ENCODE peak calls at places on chromosomes 2 and 18, in eight cellular contexts. V is nephron progenitor cell, K is hepatocyte, C is choroid plexus epithelial cell, H is adrenal gland, U is fibroblast of pulmonary artery, J is GM23338, A is foreskin fibroblast. Q is an unnamed sample.

GRCh38 chr18:44474067-44474411 is 206.6 kb upstream of the SETBP1 start:
- DNase-seq in U (no peak), J (no peak), K (no peak), V (no peak), A (no peak), H (no peak), C (no peak), Q (no peak)

GRCh38 chr2:142989276-142990204 is 112.1 kb downstream of the KYNU start:
- DNase-seq in K (peak; percentile 56), U (peak; percentile 72), V (no peak), C (peak; percentile 78), H (no peak), J (peak; percentile 57), A (no peak), Q (no peak)

GRCh38 chr2:42205337-42205736 is 36.2 kb downstream of the EML4 start:
- DNase-seq in V (no peak), K (no peak), C (no peak), A (no peak), U (no peak), H (no peak), J (no peak), Q (no peak)

GRCh38 chr2:174492963-174493431 is 6.2 kb upstream of the GPR155 start:
- DNase-seq in J (no peak), H (no peak), V (no peak), C (peak; percentile 6), A (no peak), K (no peak), U (no peak), Q (no peak)

GRCh38 chr2:213609570-213610170 is 325.4 kb downstream of the SPAG16 start:
- DNase-seq in C (no peak), U (no peak), V (no peak), H (no peak), J (no peak), K (no peak), A (no peak), Q (no peak)

GRCh38 chr2:42622943-42623676 is 54.7 kb downstream of the MTA3 start:
- DNase-seq in C (peak; percentile 37), K (no peak), H (no peak), V (no peak), U (no peak), A (no peak), J (peak; percentile 68), Q (no peak)

GRCh38 chr2:6828299-6828584 is 37.5 kb downstream of the CMPK2 start:
- DNase-seq in J (peak; percentile 65), U (peak; percentile 50), A (no peak), H (no peak), C (peak; percentile 79), K (peak; percentile 66), V (no peak), Q (no peak)

GRCh38 chr18:35983818-35984217 is 11.3 kb downstream of the RMP24 start:
- DNase-seq in K (no peak), C (peak; percentile 16), H (no peak), J (no peak), A (peak; percentile 76), V (no peak), U (no peak), Q (no peak)

DNA sequence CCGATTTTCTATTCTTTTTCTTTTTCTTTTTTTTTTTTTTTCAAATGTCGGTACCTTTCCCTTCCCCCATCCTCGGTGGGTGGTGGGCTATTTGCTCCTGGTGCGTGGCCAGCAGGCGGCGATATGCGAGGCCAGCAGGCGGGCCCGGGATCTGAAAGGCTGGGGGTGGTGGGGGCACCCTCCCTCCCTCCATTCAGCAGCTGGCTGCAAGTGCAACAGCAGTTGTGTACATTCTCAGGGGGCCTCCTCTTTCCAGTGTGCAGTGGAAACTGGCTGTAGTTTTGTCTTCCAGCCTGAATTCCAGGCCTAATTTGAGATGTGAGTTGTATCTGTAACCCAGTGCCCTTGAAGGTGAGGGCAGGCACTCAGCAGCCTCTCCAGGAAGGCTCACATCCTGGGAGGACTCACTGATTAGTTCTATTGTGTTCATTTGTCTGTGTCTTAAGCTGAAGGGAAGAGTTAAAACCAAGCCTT is 3.1 kb downstream of the MYCN start:
- DNase-seq in A (no peak), V (peak; percentile 80), U (no peak), J (peak; percentile 73), K (peak; percentile 80), H (no peak), C (no peak), Q (peak; percentile 79)
- TF ChIP-seq CTCF in A (no peak), V (peak; percentile 82), U (no peak), J (peak; percentile 77), K (peak; percentile 79), H (peak; percentile 19), C (peak; percentile 11), Q (no peak)

DNA sequence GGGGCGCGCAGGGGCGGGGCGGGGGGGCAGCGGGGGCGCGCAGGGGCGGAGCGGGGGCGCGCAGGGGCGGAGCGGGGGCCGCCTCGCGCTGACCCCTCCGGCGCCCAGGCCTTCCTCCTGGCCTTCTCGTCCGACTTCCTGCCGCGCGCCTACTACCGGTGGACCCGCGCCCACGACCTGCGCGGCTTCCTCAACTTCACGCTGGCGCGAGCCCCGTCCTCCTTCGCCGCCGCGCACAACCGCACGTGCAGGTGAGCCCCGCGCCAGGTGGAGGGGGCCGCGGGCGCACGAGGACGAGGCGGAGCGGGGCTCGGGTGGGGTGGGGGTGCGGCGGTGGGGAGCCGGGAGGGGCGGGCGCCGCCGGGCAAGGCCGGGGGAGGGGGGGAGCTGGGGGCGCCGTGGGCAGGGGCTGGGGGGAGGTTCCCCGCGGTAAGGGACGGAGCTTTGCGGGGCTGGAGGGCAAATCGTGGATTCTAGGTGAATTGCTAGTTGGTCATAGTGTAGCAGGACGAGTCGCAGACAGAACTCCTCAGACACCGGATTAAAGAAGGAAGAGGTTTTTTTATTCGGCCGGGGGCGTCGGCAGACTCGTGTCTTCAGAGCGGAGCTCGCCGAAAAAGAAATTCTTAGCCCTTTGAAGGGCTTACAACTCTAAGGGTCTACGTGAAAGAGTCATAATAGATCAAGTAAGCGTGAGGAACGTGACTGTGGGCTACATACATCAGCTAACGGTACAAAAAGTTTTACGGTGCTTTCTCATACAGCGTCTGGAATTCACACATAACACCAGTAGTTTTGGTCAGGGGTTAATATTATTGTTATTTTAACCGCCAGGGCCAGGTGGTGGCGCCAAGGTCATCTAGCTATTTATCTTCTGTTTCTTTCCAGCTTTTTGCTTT is 29.9 kb downstream of the ANO7 start:
- DNase-seq in V (peak; percentile 71), A (peak; percentile 36), K (peak; percentile 74), U (no peak), H (peak; percentile 44), C (peak; percentile 13), J (peak; percentile 84), Q (no peak)
- TF ChIP-seq CTCF in V (no peak), A (no peak), K (peak; percentile 30), U (no peak), H (peak; percentile 15), C (peak; percentile 27), J (peak; percentile 45), Q (no peak)

GRCh38 chr2:73341039-73341438 is 44.6 kb upstream of the ALMS1 start:
- DNase-seq in H (no peak), U (no peak), J (no peak), V (no peak), C (no peak), A (no peak), K (no peak), Q (no peak)
- TF ChIP-seq CTCF in H (no peak), U (no peak), J (no peak), V (no peak), C (no peak), A (no peak), K (no peak), Q (no peak)

GRCh38 chr2:104901037-104901851 is 47.3 kb downstream of the POU3F3 start:
- DNase-seq in A (no peak), K (peak; percentile 42), C (no peak), H (no peak), V (peak; percentile 20), J (no peak), U (no peak), Q (no peak)
- TF ChIP-seq CTCF in A (no peak), K (no peak), C (no peak), H (no peak), V (no peak), J (no peak), U (no peak), Q (no peak)

DNA sequence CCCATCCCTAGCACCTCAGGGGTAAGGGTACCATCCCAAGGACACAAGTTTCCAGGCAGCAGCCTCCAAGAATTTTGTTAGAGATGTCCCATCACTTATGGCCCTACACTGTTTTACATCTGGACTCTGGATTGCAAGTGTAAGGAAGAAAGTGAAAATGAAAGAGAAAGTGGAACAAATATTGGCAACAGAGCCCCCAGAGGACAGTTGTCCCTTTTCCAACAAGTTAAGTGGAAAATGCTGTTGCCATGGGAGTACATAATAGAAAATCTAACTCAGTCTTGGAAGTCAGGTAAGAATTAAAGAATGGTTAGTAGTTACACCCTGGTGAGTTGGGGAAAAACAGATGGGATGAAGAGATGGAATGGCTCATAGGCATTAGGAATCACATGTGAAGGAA is 50.6 kb downstream of the TTC21B start:
- DNase-seq in H (no peak), A (no peak), U (peak; percentile 38), J (no peak), K (no peak), C (peak; percentile 46), V (no peak), Q (no peak)
- TF ChIP-seq CTCF in H (no peak), A (peak; percentile 8), U (peak; percentile 15), J (no peak), K (no peak), C (no peak), V (no peak), Q (no peak)

GRCh38 chr2:120921457-120921856 is 185.8 kb downstream of the GLI2 start:
- DNase-seq in V (no peak), H (no peak), K (no peak), C (no peak), J (no peak), U (no peak), A (no peak), Q (no peak)
- TF ChIP-seq CTCF in V (no peak), H (no peak), K (no peak), C (no peak), J (peak; percentile 45), U (no peak), A (no peak), Q (no peak)

GRCh38 chr2:110116033-110116710 is 550 bp upstream of the MALL start:
- DNase-seq in J (peak; percentile 72), K (peak; percentile 50), V (peak; percentile 33), H (peak; percentile 46), U (peak; percentile 74), C (peak; percentile 71), A (peak; percentile 53), Q (no peak)
- TF ChIP-seq CTCF in J (peak; percentile 70), K (peak; percentile 41), V (peak; percentile 43), H (peak; percentile 47), U (peak; percentile 76), C (peak; percentile 82), A (peak; percentile 82), Q (no peak)

GRCh38 chr2:219104107-219105050 is 43.7 kb upstream of the IHH start:
- DNase-seq in V (no peak), K (no peak), C (peak; percentile 59), A (peak; percentile 26), J (peak; percentile 89), U (peak; percentile 43), H (no peak), Q (no peak)
- TF ChIP-seq CTCF in V (peak; percentile 77), K (peak; percentile 42), C (peak; percentile 91), A (peak; percentile 81), J (peak; percentile 92), U (peak; percentile 97), H (peak; percentile 64), Q (no peak)

Q was measured in lower leg skin.